ENCODE peak calls at places on chromosomes 1 and 21, in six cellular contexts. C is fibroblast of lung, E is astrocyte of the cerebellum, H is H9, I is HCT116, A is left ventricle myocardium inferior. P is an unnamed sample.

GRCh38 chr1:8348777-8349472 is 31.0 kb downstream of the SLC45A1 start:
- DNase-seq in H (peak; percentile 87), E (peak; percentile 24), A (peak; percentile 72), I (peak; percentile 27), C (peak; percentile 71), P (no peak)

GRCh38 chr1:182527680-182528079 is 61.4 kb downstream of the RNASEL start:
- DNase-seq in A (no peak), C (no peak), H (no peak), I (no peak), E (no peak), P (no peak)

GRCh38 chr21:45887121-45887611 is 94.4 kb upstream of the COL6A1 start:
- DNase-seq in A (peak; percentile 51), H (no peak), C (peak; percentile 50), E (no peak), I (no peak), P (no peak)

GRCh38 chr1:95084317-95085176 is 11.8 kb upstream of the ALG14 start:
- DNase-seq in A (no peak), I (peak; percentile 47), E (no peak), C (peak; percentile 49), H (peak; percentile 49), P (no peak)

GRCh38 chr1:20380616-20381035 is 90.0 kb downstream of the VWA5B1 start:
- DNase-seq in A (no peak), E (peak; percentile 90), I (peak; percentile 23), H (no peak), C (peak; percentile 88), P (peak; percentile 66)

GRCh38 chr21:33325222-33326067 is 675 bp downstream of the IFNAR1 start:
- DNase-seq in H (no peak), A (peak; percentile 76), C (peak; percentile 67), I (no peak), E (no peak), P (peak; percentile 30)

GRCh38 chr1:235286667-235287066 is 41.3 kb downstream of the ARID4B start:
- DNase-seq in E (no peak), I (no peak), C (no peak), H (no peak), A (no peak), P (no peak)

GRCh38 chr1:170114916-170115315 is 30.8 kb upstream of the NTMT2 start:
- DNase-seq in C (peak; percentile 39), H (no peak), I (no peak), E (peak; percentile 40), A (no peak), P (no peak)

GRCh38 chr21:32463889-32464300 is 51.4 kb downstream of the EVA1C start:
- DNase-seq in C (peak; percentile 90), A (no peak), H (no peak), I (peak; percentile 85), E (peak; percentile 94), P (no peak)

GRCh38 chr1:170765712-170766330 is 101.9 kb downstream of the PRRX1 start:
- DNase-seq in E (peak; percentile 38), A (no peak), H (no peak), I (peak; percentile 21), C (peak; percentile 74), P (no peak)

GRCh38 chr1:44246806-44247205 is 33.5 kb downstream of the DMAP1 start:
- DNase-seq in H (no peak), C (no peak), I (no peak), A (no peak), E (no peak), P (no peak)

GRCh38 chr1:228463009-228463558 is 24.1 kb upstream of the RNF187 start:
- DNase-seq in E (no peak), I (no peak), H (no peak), A (no peak), C (no peak), P (no peak)

GRCh38 chr1:203040518-203041275 is 14.4 kb downstream of the PPFIA4 start:
- DNase-seq in C (no peak), H (no peak), E (no peak), A (no peak), I (no peak), P (no peak)

GRCh38 chr1:172928412-172928811 is 122.3 kb downstream of the TNFSF18 start:
- DNase-seq in E (no peak), C (peak; percentile 94), H (no peak), I (no peak), A (no peak), P (peak; percentile 65)

GRCh38 chr1:5650283-5651026 is 341.8 kb downstream of the NPHP4 start:
- DNase-seq in C (no peak), I (no peak), E (no peak), A (no peak), H (peak; percentile 19), P (no peak)

GRCh38 chr21:45869121-45870007 is 112.2 kb upstream of the COL6A1 start:
- DNase-seq in H (peak; percentile 22), C (peak; percentile 63), E (no peak), A (no peak), I (no peak), P (no peak)

GRCh38 chr1:56453722-56454078 is 125.7 kb downstream of the PLPP3 start:
- DNase-seq in A (no peak), E (no peak), C (no peak), I (no peak), H (no peak), P (no peak)

GRCh38 chr1:56459260-56459659 is 120.1 kb downstream of the PLPP3 start:
- DNase-seq in A (no peak), E (no peak), H (no peak), C (no peak), I (no peak), P (no peak)

GRCh38 chr1:56456426-56457101 is 122.8 kb downstream of the PLPP3 start:
- DNase-seq in I (peak; percentile 60), H (no peak), E (no peak), A (no peak), C (no peak), P (no peak)

GRCh38 chr1:56461158-56462127 is 117.9 kb downstream of the PLPP3 start:
- DNase-seq in I (no peak), C (no peak), A (no peak), E (no peak), H (peak; percentile 41), P (no peak)

GRCh38 chr1:56457767-56458375 is 121.5 kb downstream of the PLPP3 start:
- DNase-seq in A (no peak), E (no peak), I (no peak), H (no peak), C (no peak), P (no peak)
- TF ChIP-seq CTCF in A (no peak), E (no peak), I (no peak), H (no peak), C (no peak), P (no peak)

GRCh38 chr1:11262171-11263049 is at the start of gene MTOR:
- DNase-seq in H (peak; percentile 100), E (peak; percentile 100), I (peak; percentile 100), C (peak; percentile 100), A (peak; percentile 98), P (peak; percentile 99)
- TF ChIP-seq CTCF in H (peak; percentile 34), E (peak; percentile 61), I (peak; percentile 23), C (no peak), A (peak; percentile 28), P (no peak)

GRCh38 chr21:25350056-25350455 is 257.2 kb downstream of the MRPL39 start:
- DNase-seq in C (peak; percentile 66), H (peak; percentile 41), I (no peak), A (no peak), E (peak; percentile 13), P (no peak)
- TF ChIP-seq CTCF in C (peak; percentile 70), H (peak; percentile 86), I (peak; percentile 31), A (no peak), E (peak; percentile 68), P (peak; percentile 63)

DNA sequence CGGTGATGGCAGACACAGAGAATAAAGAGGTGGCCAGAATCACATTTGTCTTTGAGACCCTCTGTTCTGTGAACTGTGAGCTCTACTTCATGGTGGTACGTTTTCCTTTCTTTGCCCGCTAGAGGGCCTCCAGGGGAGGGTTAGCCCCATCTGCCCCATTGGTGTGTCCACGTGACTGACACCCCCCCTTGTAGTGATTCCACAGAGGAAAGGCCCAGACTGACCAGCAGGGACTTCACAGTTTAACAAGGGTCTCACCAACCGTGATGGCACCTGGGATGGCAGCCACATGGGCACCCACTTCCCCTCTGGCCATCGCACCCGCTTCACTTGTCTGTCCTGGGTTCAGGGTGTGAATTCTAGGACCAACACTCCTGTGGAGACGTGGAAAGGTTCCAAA is 22.3 kb upstream of the SARS1 start:
- DNase-seq in I (no peak), C (no peak), H (peak; percentile 81), A (no peak), E (no peak), P (no peak)
- TF ChIP-seq CTCF in I (peak; percentile 52), C (no peak), H (peak; percentile 75), A (no peak), E (no peak), P (peak; percentile 6)

DNA sequence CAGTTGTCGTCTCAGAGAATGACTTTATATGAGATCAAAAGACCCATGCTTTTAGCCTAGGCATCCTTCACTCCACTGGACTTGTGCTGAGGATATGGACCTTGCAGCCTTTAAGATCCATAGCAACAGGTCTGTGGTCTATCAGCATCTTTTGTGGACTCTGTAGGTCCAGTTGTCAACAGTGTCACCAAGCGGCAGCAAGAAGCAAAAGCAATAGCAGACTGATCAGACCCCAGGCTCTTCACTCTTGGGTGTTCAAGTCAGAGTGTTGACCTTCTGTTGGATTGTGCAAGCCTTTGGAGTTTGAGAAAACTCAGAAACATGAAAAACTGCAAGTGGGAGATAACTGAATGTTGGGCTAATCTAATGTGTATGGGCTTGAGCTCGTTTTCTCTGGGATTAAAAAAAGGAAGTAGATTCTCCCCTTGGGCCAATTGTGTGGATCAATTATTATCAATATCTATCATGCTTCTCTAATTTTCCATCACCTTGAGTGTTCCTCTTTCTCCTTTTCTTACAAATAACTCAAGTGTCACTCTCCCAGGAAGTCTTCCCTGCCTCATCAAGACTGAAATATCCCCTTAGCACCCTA is 144.2 kb downstream of the LYPLAL1 start:
- DNase-seq in C (no peak), H (peak; percentile 60), A (no peak), E (no peak), I (no peak), P (no peak)
- TF ChIP-seq CTCF in C (no peak), H (peak; percentile 75), A (no peak), E (peak; percentile 32), I (no peak), P (no peak)